ENCODE peak calls at places on chromosomes 13 and 19, in seven cellular contexts. P is GM23338; W is mesothelial cell of epicardium; G is GM13976; R is CD8-positive, alpha-beta T cell; F is spleen; I is A549. Z is an unnamed sample.

GRCh38 chr13:73497430-73497829 is 438.6 kb downstream of the KLF5 start:
- DNase-seq in P (no peak), W (no peak), G (no peak), R (no peak), F (no peak), I (no peak), Z (no peak)

GRCh38 chr19:2983351-2984195 is 6.2 kb downstream of the TLE6 start:
- DNase-seq in P (peak; percentile 93), W (peak; percentile 48), G (peak; percentile 54), R (no peak), F (no peak), I (no peak), Z (peak; percentile 56)

GRCh38 chr19:55377356-55378131 is 918 bp downstream of the TMEM190 start:
- DNase-seq in P (peak; percentile 61), W (no peak), G (no peak), R (no peak), F (no peak), I (no peak), Z (no peak)

GRCh38 chr13:28636677-28637317 is 22.1 kb upstream of the POMP start:
- DNase-seq in P (peak; percentile 92), W (no peak), G (peak; percentile 43), R (peak; percentile 57), F (no peak), I (peak; percentile 22), Z (peak; percentile 39)

GRCh38 chr19:34481861-34482379 is 362 bp downstream of the WTIP start:
- DNase-seq in P (no peak), W (no peak), G (peak; percentile 45), R (no peak), F (no peak), I (peak; percentile 57), Z (peak; percentile 21)

GRCh38 chr13:52862358-52863206 is 14.1 kb upstream of the PCDH8 start:
- DNase-seq in P (peak; percentile 77), W (no peak), G (no peak), R (no peak), F (no peak), I (peak; percentile 23), Z (peak; percentile 52)

GRCh38 chr19:46784262-46785053 is 3.9 kb downstream of the SLC1A5 start:
- DNase-seq in P (peak; percentile 82), W (peak; percentile 39), G (peak; percentile 84), R (no peak), F (peak; percentile 90), I (peak; percentile 97), Z (peak; percentile 51)

GRCh38 chr19:55452381-55453325 is 8.8 kb downstream of the ISOC2 start:
- DNase-seq in P (peak; percentile 95), W (peak; percentile 67), G (no peak), R (peak; percentile 54), F (no peak), I (peak; percentile 66), Z (peak; percentile 73)

GRCh38 chr13:51603716-51604115 is 19.5 kb downstream of the WDFY2 start:
- DNase-seq in P (no peak), W (no peak), G (no peak), R (no peak), F (no peak), I (no peak), Z (no peak)

GRCh38 chr19:4550018-4550417 is 9.5 kb downstream of the SEMA6B start:
- DNase-seq in P (no peak), W (no peak), G (no peak), R (no peak), F (no peak), I (no peak), Z (no peak)

GRCh38 chr19:53102186-53102585 is 1.0 kb downstream of the ZNF160 start:
- DNase-seq in P (no peak), W (no peak), G (no peak), R (no peak), F (no peak), I (no peak), Z (no peak)

GRCh38 chr19:1785310-1785709 is 26.8 kb downstream of the ATP8B3 start:
- DNase-seq in P (no peak), W (no peak), G (no peak), R (no peak), F (no peak), I (no peak), Z (no peak)

GRCh38 chr19:6955082-6955481 is 66.1 kb downstream of the MBD3L2B start:
- DNase-seq in P (no peak), W (no peak), G (no peak), R (no peak), F (no peak), I (no peak), Z (no peak)

GRCh38 chr13:27037571-27037970 is 134.0 kb downstream of the USP12 start:
- DNase-seq in P (no peak), W (no peak), G (no peak), R (no peak), F (no peak), I (no peak), Z (no peak)

GRCh38 chr19:33302974-33303790 is 848 bp upstream of the CEBPA start:
- DNase-seq in P (peak; percentile 81), W (no peak), G (peak; percentile 70), R (no peak), F (peak; percentile 88), I (peak; percentile 66), Z (peak; percentile 52)

GRCh38 chr13:113981201-113981605 is 7.3 kb upstream of the C13orf46 start:
- DNase-seq in P (no peak), W (no peak), G (no peak), R (peak; percentile 14), F (peak; percentile 68), I (peak; percentile 9), Z (no peak)

GRCh38 chr13:50162001-50162400 is 146.8 kb downstream of the KCNRG start:
- DNase-seq in P (no peak), W (no peak), G (no peak), R (no peak), F (no peak), I (no peak), Z (no peak)

GRCh38 chr13:41216160-41216559 is 21.8 kb upstream of the KBTBD7 start:
- DNase-seq in P (no peak), W (no peak), G (no peak), R (no peak), F (no peak), I (no peak), Z (no peak)

GRCh38 chr19:39270091-39270871 is 2.1 kb downstream of the IFNL2 start:
- DNase-seq in P (no peak), W (no peak), G (no peak), R (no peak), F (no peak), I (no peak), Z (no peak)

DNA sequence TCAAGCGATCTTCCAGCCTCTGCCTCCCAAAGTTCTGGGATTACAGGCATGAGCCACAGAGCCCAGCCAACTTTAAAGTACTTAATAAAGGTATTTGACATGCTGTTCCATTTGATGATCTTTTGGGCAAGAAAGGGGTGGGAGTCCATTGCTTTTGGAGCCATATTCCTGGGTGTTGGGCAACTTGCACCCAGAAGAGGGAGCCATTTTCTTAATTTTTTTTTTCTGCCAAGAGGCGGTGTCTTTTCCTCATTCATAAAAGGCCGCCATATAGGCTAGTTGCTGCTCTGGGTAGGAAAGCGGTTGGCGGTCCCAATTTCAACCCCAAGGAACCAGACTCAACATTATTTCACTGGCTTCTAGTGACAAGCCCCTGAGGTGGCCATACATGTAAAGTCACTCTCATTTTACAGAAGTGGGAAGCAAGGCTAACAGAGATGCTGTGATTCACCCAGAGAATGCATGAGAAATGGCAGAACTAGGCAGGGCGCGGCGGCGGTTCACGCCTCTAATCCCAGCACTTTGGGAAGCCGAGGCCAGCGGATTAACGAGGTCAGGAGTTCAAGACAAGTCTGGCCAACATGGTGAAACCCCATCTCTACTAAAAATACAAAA is 139.6 kb downstream of the CACNA1A start:
- DNase-seq in P (peak; percentile 82), W (no peak), G (peak; percentile 36), R (no peak), F (no peak), I (peak; percentile 20), Z (peak; percentile 29)
- TF ChIP-seq CTCF in P (peak; percentile 72), W (peak; percentile 47), G (no peak), R (no peak), F (no peak), I (peak; percentile 40), Z (peak; percentile 59)

GRCh38 chr19:29060833-29061364 is 152.1 kb downstream of the UQCRFS1 start:
- DNase-seq in P (no peak), W (no peak), G (no peak), R (no peak), F (no peak), I (no peak), Z (no peak)

GRCh38 chr19:29067831-29068230 is 145.1 kb downstream of the UQCRFS1 start:
- DNase-seq in P (no peak), W (no peak), G (no peak), R (no peak), F (no peak), I (no peak), Z (no peak)

DNA sequence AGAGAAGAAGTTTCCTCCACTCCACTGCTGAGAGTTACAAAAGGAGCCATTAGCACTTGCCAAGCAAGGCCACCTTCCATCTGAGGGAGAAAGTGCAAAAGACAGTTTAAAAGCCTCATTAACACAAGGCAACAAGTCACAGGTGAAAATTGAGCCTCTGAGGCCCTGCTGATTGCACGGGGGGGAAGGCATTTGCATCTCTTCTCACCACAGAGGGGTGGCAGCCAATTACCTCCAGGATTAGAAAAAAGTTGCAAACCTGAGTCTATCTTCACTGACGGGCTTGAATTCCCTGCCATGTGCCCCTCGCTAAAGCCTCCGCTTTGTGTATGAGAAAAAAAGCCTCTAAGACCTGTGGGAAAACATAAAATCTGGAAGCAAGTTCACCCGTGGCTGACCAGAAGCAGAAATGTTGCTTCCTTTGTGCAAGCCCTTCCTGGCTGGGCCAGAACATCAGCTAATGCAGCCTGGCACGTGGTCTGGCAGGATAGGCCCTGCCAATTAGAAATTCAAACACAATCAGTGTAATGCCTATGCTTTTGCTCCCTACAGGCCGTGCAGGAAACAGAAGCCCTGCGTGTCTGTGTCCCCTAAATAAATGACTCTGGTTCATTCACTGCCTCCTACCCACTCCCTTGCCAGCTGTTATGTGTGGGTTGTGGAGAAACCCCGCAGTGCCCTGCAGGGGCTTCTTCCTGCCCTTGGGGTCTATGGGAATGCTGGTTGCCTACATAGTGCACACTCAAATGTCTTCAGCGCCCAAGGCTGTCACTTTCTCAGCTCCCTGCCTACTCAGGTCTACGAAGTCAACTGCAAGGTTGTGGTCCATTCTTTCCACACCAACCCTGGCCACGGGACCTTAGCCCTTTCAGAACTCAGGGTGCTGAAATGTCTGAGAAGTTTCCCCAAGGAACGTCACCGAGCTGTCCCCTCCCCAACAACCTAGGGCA is 150.2 kb downstream of the UQCRFS1 start:
- DNase-seq in P (no peak), W (no peak), G (no peak), R (no peak), F (no peak), I (no peak), Z (no peak)
- TF ChIP-seq CTCF in P (no peak), W (no peak), G (no peak), R (no peak), F (no peak), I (no peak), Z (no peak)

GRCh38 chr19:48330012-48330681 is 4.8 kb downstream of the EMP3 start:
- DNase-seq in P (peak; percentile 95), W (peak; percentile 54), G (peak; percentile 83), R (peak; percentile 90), F (peak; percentile 94), I (no peak), Z (peak; percentile 76)
- TF ChIP-seq CTCF in P (peak; percentile 23), W (no peak), G (no peak), R (no peak), F (no peak), I (no peak), Z (peak; percentile 34)

DNA sequence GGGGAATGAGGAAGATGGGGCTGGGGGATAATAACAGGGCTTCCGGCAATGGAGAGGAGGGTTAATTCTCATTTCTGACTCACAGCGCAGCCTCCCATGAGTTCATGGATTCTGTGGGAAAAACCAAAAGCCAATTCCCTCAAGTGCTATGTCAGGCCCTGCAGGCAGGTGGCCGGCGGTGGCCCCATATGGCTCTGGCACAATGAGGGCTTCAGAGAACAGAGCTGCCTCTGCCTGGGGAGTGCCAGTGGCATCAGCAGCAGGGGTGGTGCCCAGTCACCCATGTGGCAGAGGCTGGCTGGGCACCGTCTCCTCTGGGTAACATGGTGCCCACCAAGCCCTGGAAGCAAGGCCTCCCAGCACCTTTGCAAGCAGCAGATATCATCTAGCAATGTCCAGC is 69.1 kb downstream of the ALOX5AP start:
- DNase-seq in P (peak; percentile 22), W (no peak), G (no peak), R (no peak), F (no peak), I (no peak), Z (no peak)
- TF ChIP-seq CTCF in P (peak; percentile 20), W (peak; percentile 18), G (no peak), R (no peak), F (no peak), I (no peak), Z (no peak)

Z was measured in neural crest cell.